ENCODE peak calls at places on chromosomes 7 and 10, in seven cellular contexts. One of them, this sample, is unnamed.
A peak's percentile ranks its signal among the peaks of the same experiment; 100 is the strongest.

GRCh38 chr7:17984288-17984687 is 43.4 kb downstream of the PRPS1L1 start:
- DNase-seq in AG04450: no peak
- DNase-seq in HS-27A: no peak
- DNase-seq in activated CD8-positive, alpha-beta T cell treated with anti-CD3 and anti-CD28 coated beads, Interleukin-2, amount 10 ng/mL, durations not matched to agents 7 days and 5 days: no peak
- DNase-seq in endodermal cell: no peak
- DNase-seq in EL: no peak
- DNase-seq in SJSA1: no peak
- DNase-seq in this sample: no peak

GRCh38 chr10:60426425-60426824 is 36.8 kb upstream of the ANK3 start:
- DNase-seq in HS-27A: no peak
- DNase-seq in EL: peak; percentile 86
- DNase-seq in SJSA1: no peak
- DNase-seq in endodermal cell: no peak
- DNase-seq in activated CD8-positive, alpha-beta T cell treated with anti-CD3 and anti-CD28 coated beads, Interleukin-2, amount 10 ng/mL, durations not matched to agents 7 days and 5 days: no peak
- DNase-seq in AG04450: peak; percentile 61
- DNase-seq in this sample: no peak

GRCh38 chr10:50275650-50276235 is 24.4 kb upstream of the ASAH2 start:
- DNase-seq in endodermal cell: peak; percentile 84
- DNase-seq in HS-27A: peak; percentile 4
- DNase-seq in EL: peak; percentile 26
- DNase-seq in SJSA1: peak; percentile 36
- DNase-seq in AG04450: no peak
- DNase-seq in activated CD8-positive, alpha-beta T cell treated with anti-CD3 and anti-CD28 coated beads, Interleukin-2, amount 10 ng/mL, durations not matched to agents 7 days and 5 days: peak; percentile 53
- DNase-seq in this sample: peak; percentile 13

GRCh38 chr10:62744136-62744535 is 60.4 kb upstream of the ADO start:
- DNase-seq in activated CD8-positive, alpha-beta T cell treated with anti-CD3 and anti-CD28 coated beads, Interleukin-2, amount 10 ng/mL, durations not matched to agents 7 days and 5 days: no peak
- DNase-seq in EL: peak; percentile 61
- DNase-seq in HS-27A: peak; percentile 12
- DNase-seq in endodermal cell: no peak
- DNase-seq in SJSA1: no peak
- DNase-seq in AG04450: no peak
- DNase-seq in this sample: no peak

GRCh38 chr7:46168671-46169383 is 247.8 kb upstream of the IGFBP3 start:
- DNase-seq in activated CD8-positive, alpha-beta T cell treated with anti-CD3 and anti-CD28 coated beads, Interleukin-2, amount 10 ng/mL, durations not matched to agents 7 days and 5 days: no peak
- DNase-seq in AG04450: no peak
- DNase-seq in SJSA1: no peak
- DNase-seq in endodermal cell: no peak
- DNase-seq in EL: no peak
- DNase-seq in HS-27A: no peak
- DNase-seq in this sample: no peak

GRCh38 chr7:64320547-64321495 is 7.1 kb downstream of the ZNF736 start:
- DNase-seq in activated CD8-positive, alpha-beta T cell treated with anti-CD3 and anti-CD28 coated beads, Interleukin-2, amount 10 ng/mL, durations not matched to agents 7 days and 5 days: no peak
- DNase-seq in HS-27A: no peak
- DNase-seq in EL: no peak
- DNase-seq in AG04450: no peak
- DNase-seq in endodermal cell: no peak
- DNase-seq in SJSA1: no peak
- DNase-seq in this sample: no peak

GRCh38 chr10:17749890-17750289 is 2.1 kb upstream of the TMEM236 start:
- DNase-seq in EL: no peak
- DNase-seq in SJSA1: no peak
- DNase-seq in activated CD8-positive, alpha-beta T cell treated with anti-CD3 and anti-CD28 coated beads, Interleukin-2, amount 10 ng/mL, durations not matched to agents 7 days and 5 days: no peak
- DNase-seq in HS-27A: no peak
- DNase-seq in endodermal cell: no peak
- DNase-seq in AG04450: no peak
- DNase-seq in this sample: no peak

GRCh38 chr10:61731638-61732037 is 68.9 kb downstream of the CABCOCO1 start:
- DNase-seq in HS-27A: no peak
- DNase-seq in activated CD8-positive, alpha-beta T cell treated with anti-CD3 and anti-CD28 coated beads, Interleukin-2, amount 10 ng/mL, durations not matched to agents 7 days and 5 days: no peak
- DNase-seq in SJSA1: no peak
- DNase-seq in endodermal cell: no peak
- DNase-seq in AG04450: no peak
- DNase-seq in EL: no peak
- DNase-seq in this sample: no peak

GRCh38 chr7:12722720-12723241 is 35.3 kb downstream of the ARL4A start:
- DNase-seq in endodermal cell: no peak
- DNase-seq in SJSA1: no peak
- DNase-seq in activated CD8-positive, alpha-beta T cell treated with anti-CD3 and anti-CD28 coated beads, Interleukin-2, amount 10 ng/mL, durations not matched to agents 7 days and 5 days: no peak
- DNase-seq in EL: no peak
- DNase-seq in AG04450: no peak
- DNase-seq in HS-27A: no peak
- DNase-seq in this sample: peak; percentile 81

GRCh38 chr7:117200786-117201185 is 122.1 kb downstream of the WNT2 start:
- DNase-seq in endodermal cell: no peak
- DNase-seq in SJSA1: no peak
- DNase-seq in AG04450: no peak
- DNase-seq in HS-27A: no peak
- DNase-seq in EL: no peak
- DNase-seq in activated CD8-positive, alpha-beta T cell treated with anti-CD3 and anti-CD28 coated beads, Interleukin-2, amount 10 ng/mL, durations not matched to agents 7 days and 5 days: no peak
- DNase-seq in this sample: no peak

GRCh38 chr7:44645696-44646095 is 39.3 kb downstream of the OGDH start:
- DNase-seq in AG04450: no peak
- DNase-seq in SJSA1: no peak
- DNase-seq in HS-27A: no peak
- DNase-seq in activated CD8-positive, alpha-beta T cell treated with anti-CD3 and anti-CD28 coated beads, Interleukin-2, amount 10 ng/mL, durations not matched to agents 7 days and 5 days: no peak
- DNase-seq in EL: no peak
- DNase-seq in endodermal cell: peak; percentile 15
- DNase-seq in this sample: no peak

GRCh38 chr10:27223964-27224363 is 16.6 kb downstream of the ACBD5 start:
- DNase-seq in endodermal cell: peak; percentile 56
- DNase-seq in HS-27A: no peak
- DNase-seq in EL: peak; percentile 41
- DNase-seq in activated CD8-positive, alpha-beta T cell treated with anti-CD3 and anti-CD28 coated beads, Interleukin-2, amount 10 ng/mL, durations not matched to agents 7 days and 5 days: peak; percentile 51
- DNase-seq in SJSA1: peak; percentile 7
- DNase-seq in AG04450: no peak
- DNase-seq in this sample: peak; percentile 63

GRCh38 chr7:15778191-15778590 is 91.7 kb upstream of the MEOX2 start:
- DNase-seq in AG04450: no peak
- DNase-seq in EL: no peak
- DNase-seq in HS-27A: no peak
- DNase-seq in SJSA1: no peak
- DNase-seq in endodermal cell: no peak
- DNase-seq in activated CD8-positive, alpha-beta T cell treated with anti-CD3 and anti-CD28 coated beads, Interleukin-2, amount 10 ng/mL, durations not matched to agents 7 days and 5 days: no peak
- DNase-seq in this sample: no peak

GRCh38 chr10:53719658-53720057 is 947.1 kb upstream of the MBL2 start:
- DNase-seq in SJSA1: no peak
- DNase-seq in HS-27A: no peak
- DNase-seq in EL: no peak
- DNase-seq in endodermal cell: no peak
- DNase-seq in AG04450: no peak
- DNase-seq in activated CD8-positive, alpha-beta T cell treated with anti-CD3 and anti-CD28 coated beads, Interleukin-2, amount 10 ng/mL, durations not matched to agents 7 days and 5 days: no peak
- DNase-seq in this sample: no peak

GRCh38 chr7:15446722-15447121 is 115.1 kb downstream of the AGMO start:
- DNase-seq in EL: no peak
- DNase-seq in activated CD8-positive, alpha-beta T cell treated with anti-CD3 and anti-CD28 coated beads, Interleukin-2, amount 10 ng/mL, durations not matched to agents 7 days and 5 days: no peak
- DNase-seq in HS-27A: no peak
- DNase-seq in SJSA1: no peak
- DNase-seq in endodermal cell: no peak
- DNase-seq in AG04450: no peak
- DNase-seq in this sample: no peak

GRCh38 chr10:123103944-123104343 is 31.8 kb upstream of the HMX3 start:
- DNase-seq in activated CD8-positive, alpha-beta T cell treated with anti-CD3 and anti-CD28 coated beads, Interleukin-2, amount 10 ng/mL, durations not matched to agents 7 days and 5 days: no peak
- DNase-seq in SJSA1: no peak
- DNase-seq in AG04450: no peak
- DNase-seq in EL: no peak
- DNase-seq in HS-27A: no peak
- DNase-seq in endodermal cell: no peak
- DNase-seq in this sample: no peak

GRCh38 chr10:125148576-125148975 is 11.8 kb downstream of the CTBP2 start:
- DNase-seq in AG04450: no peak
- DNase-seq in activated CD8-positive, alpha-beta T cell treated with anti-CD3 and anti-CD28 coated beads, Interleukin-2, amount 10 ng/mL, durations not matched to agents 7 days and 5 days: no peak
- DNase-seq in endodermal cell: no peak
- DNase-seq in SJSA1: no peak
- DNase-seq in EL: no peak
- DNase-seq in HS-27A: no peak
- DNase-seq in this sample: no peak

GRCh38 chr7:22262538-22262937 is 94.4 kb downstream of the RAPGEF5 start:
- DNase-seq in activated CD8-positive, alpha-beta T cell treated with anti-CD3 and anti-CD28 coated beads, Interleukin-2, amount 10 ng/mL, durations not matched to agents 7 days and 5 days: no peak
- DNase-seq in SJSA1: no peak
- DNase-seq in EL: no peak
- DNase-seq in AG04450: no peak
- DNase-seq in HS-27A: no peak
- DNase-seq in endodermal cell: no peak
- DNase-seq in this sample: no peak

GRCh38 chr7:142864980-142865747 is 10.3 kb downstream of the EPHB6 start:
- DNase-seq in endodermal cell: peak; percentile 42
- DNase-seq in HS-27A: no peak
- DNase-seq in EL: no peak
- DNase-seq in AG04450: no peak
- DNase-seq in activated CD8-positive, alpha-beta T cell treated with anti-CD3 and anti-CD28 coated beads, Interleukin-2, amount 10 ng/mL, durations not matched to agents 7 days and 5 days: peak; percentile 14
- DNase-seq in SJSA1: no peak
- DNase-seq in this sample: no peak

GRCh38 chr7:103412151-103412550 is 33.9 kb downstream of the SLC26A5 start:
- DNase-seq in SJSA1: no peak
- DNase-seq in activated CD8-positive, alpha-beta T cell treated with anti-CD3 and anti-CD28 coated beads, Interleukin-2, amount 10 ng/mL, durations not matched to agents 7 days and 5 days: no peak
- DNase-seq in endodermal cell: no peak
- DNase-seq in AG04450: no peak
- DNase-seq in HS-27A: no peak
- DNase-seq in EL: no peak
- DNase-seq in this sample: no peak

GRCh38 chr10:19488592-19489280 is 327.5 kb upstream of the PLXDC2 start:
- DNase-seq in activated CD8-positive, alpha-beta T cell treated with anti-CD3 and anti-CD28 coated beads, Interleukin-2, amount 10 ng/mL, durations not matched to agents 7 days and 5 days: no peak
- DNase-seq in AG04450: no peak
- DNase-seq in HS-27A: no peak
- DNase-seq in SJSA1: no peak
- DNase-seq in EL: no peak
- DNase-seq in endodermal cell: peak; percentile 94
- DNase-seq in this sample: no peak

GRCh38 chr10:5447071-5447470 is 34.7 kb downstream of the NET1 start:
- DNase-seq in AG04450: no peak
- DNase-seq in endodermal cell: no peak
- DNase-seq in activated CD8-positive, alpha-beta T cell treated with anti-CD3 and anti-CD28 coated beads, Interleukin-2, amount 10 ng/mL, durations not matched to agents 7 days and 5 days: no peak
- DNase-seq in HS-27A: no peak
- DNase-seq in EL: peak; percentile 48
- DNase-seq in SJSA1: peak; percentile 36
- DNase-seq in this sample: peak; percentile 16

GRCh38 chr10:50545846-50546245 is 77.9 kb downstream of the SGMS1 start:
- DNase-seq in endodermal cell: no peak
- DNase-seq in activated CD8-positive, alpha-beta T cell treated with anti-CD3 and anti-CD28 coated beads, Interleukin-2, amount 10 ng/mL, durations not matched to agents 7 days and 5 days: no peak
- DNase-seq in EL: no peak
- DNase-seq in SJSA1: no peak
- DNase-seq in AG04450: no peak
- DNase-seq in HS-27A: no peak
- DNase-seq in this sample: no peak

GRCh38 chr10:14225374-14225773 is 105.3 kb downstream of the FRMD4A start:
- DNase-seq in AG04450: no peak
- DNase-seq in endodermal cell: peak; percentile 6
- DNase-seq in HS-27A: no peak
- DNase-seq in activated CD8-positive, alpha-beta T cell treated with anti-CD3 and anti-CD28 coated beads, Interleukin-2, amount 10 ng/mL, durations not matched to agents 7 days and 5 days: no peak
- DNase-seq in SJSA1: no peak
- DNase-seq in EL: no peak
- DNase-seq in this sample: no peak

GRCh38 chr10:88152720-88153119 is 289.3 kb downstream of the PTEN start:
- DNase-seq in HS-27A: peak; percentile 67
- DNase-seq in AG04450: peak; percentile 68
- DNase-seq in EL: peak; percentile 100
- DNase-seq in activated CD8-positive, alpha-beta T cell treated with anti-CD3 and anti-CD28 coated beads, Interleukin-2, amount 10 ng/mL, durations not matched to agents 7 days and 5 days: peak; percentile 67
- DNase-seq in SJSA1: peak; percentile 78
- DNase-seq in endodermal cell: no peak
- DNase-seq in this sample: no peak